ENCODE peak calls at places on chromosomes 12 and 14, in seven cellular contexts. A is Calu3, Y is astrocyte of the spinal cord, J is cardiac fibroblast, B is K562, P is progenitor cell of endocrine pancreas, W is LNCaP clone FGC. O is an unnamed sample.

GRCh38 chr12:66932126-66932525 is 253.2 kb upstream of the GRIP1 start:
- DNase-seq in A (no peak), Y (no peak), J (no peak), B (no peak), P (no peak), W (no peak), O (no peak)

GRCh38 chr14:37830271-37830670 is 234.8 kb downstream of the TTC6 start:
- DNase-seq in A (no peak), Y (no peak), J (no peak), B (no peak), P (no peak), W (no peak), O (no peak)

GRCh38 chr12:68915055-68915454 is 17.9 kb downstream of the CPM start:
- DNase-seq in A (no peak), Y (peak), J (peak), B (no peak), P (no peak), W (no peak), O (no peak)

GRCh38 chr12:72510772-72511171 is 238.6 kb downstream of the TRHDE start:
- DNase-seq in A (no peak), Y (no peak), J (no peak), B (no peak), P (no peak), W (no peak), O (no peak)

GRCh38 chr12:98002887-98003493 is 512.4 kb upstream of the TMPO start:
- DNase-seq in A (peak), Y (peak), J (peak), B (peak), P (no peak), W (peak), O (peak)

GRCh38 chr12:53659609-53660008 is 16.3 kb downstream of the ATP5MC2 start:
- DNase-seq in A (no peak), Y (peak), J (peak), B (no peak), P (no peak), W (no peak), O (no peak)

GRCh38 chr14:93003945-93004698 is 81.2 kb downstream of the CHGA start:
- DNase-seq in A (no peak), Y (no peak), J (no peak), B (no peak), P (no peak), W (no peak), O (no peak)

GRCh38 chr14:67952786-67953185 is 133.2 kb downstream of the RAD51B start:
- DNase-seq in A (no peak), Y (no peak), J (no peak), B (no peak), P (no peak), W (no peak), O (no peak)

GRCh38 chr12:22692964-22693555 is 68.1 kb downstream of the ETNK1 start:
- DNase-seq in A (no peak), Y (no peak), J (no peak), B (no peak), P (no peak), W (no peak), O (no peak)

GRCh38 chr12:247271-247670 is 15.4 kb downstream of the SLC6A13 start:
- DNase-seq in A (no peak), Y (no peak), J (no peak), B (no peak), P (no peak), W (no peak), O (no peak)

GRCh38 chr14:96205059-96205993 is 687 bp downstream of the BDKRB2 start:
- DNase-seq in A (no peak), Y (no peak), J (no peak), B (no peak), P (no peak), W (no peak), O (no peak)

GRCh38 chr12:6294533-6295186 is 15.8 kb upstream of the PLEKHG6 start:
- DNase-seq in A (no peak), Y (no peak), J (peak), B (no peak), P (no peak), W (no peak), O (no peak)

GRCh38 chr12:76909290-76909689 is 30.5 kb upstream of the CSRP2 start:
- DNase-seq in A (no peak), Y (no peak), J (no peak), B (no peak), P (no peak), W (no peak), O (no peak)

GRCh38 chr14:42110167-42110566 is 503.5 kb downstream of the LRFN5 start:
- DNase-seq in A (no peak), Y (peak), J (peak), B (no peak), P (no peak), W (peak), O (peak)

GRCh38 chr14:94460631-94461416 is 8.2 kb upstream of the SERPINA11 start:
- DNase-seq in A (no peak), Y (no peak), J (no peak), B (no peak), P (no peak), W (no peak), O (no peak)

GRCh38 chr12:71626098-71626497 is 37.5 kb downstream of the ZFC3H1 start:
- DNase-seq in A (no peak), Y (no peak), J (no peak), B (no peak), P (no peak), W (no peak), O (no peak)

GRCh38 chr14:32004300-32004699 is 72.8 kb upstream of the ARHGAP5 start:
- DNase-seq in A (no peak), Y (peak), J (peak), B (no peak), P (no peak), W (no peak), O (no peak)

GRCh38 chr12:14928946-14929345 is 9.4 kb downstream of the ERP27 start:
- DNase-seq in A (peak), Y (no peak), J (no peak), B (no peak), P (peak), W (peak), O (no peak)

GRCh38 chr12:6614513-6615177 is 7.5 kb upstream of the CHD4 start:
- DNase-seq in A (no peak), Y (peak), J (peak), B (no peak), P (no peak), W (no peak), O (no peak)

GRCh38 chr12:77947326-77947725 is 116.6 kb downstream of the NAV3 start:
- DNase-seq in A (no peak), Y (peak), J (peak), B (no peak), P (no peak), W (no peak), O (no peak)

GRCh38 chr12:40946612-40947194 is 241.4 kb upstream of the PDZRN4 start:
- DNase-seq in A (no peak), Y (peak), J (peak), B (peak), P (no peak), W (no peak), O (no peak)

GRCh38 chr12:20317554-20317953 is 50.8 kb upstream of the PDE3A start:
- DNase-seq in A (no peak), Y (no peak), J (no peak), B (no peak), P (no peak), W (no peak), O (no peak)
- TF ChIP-seq CTCF in A (no peak), Y (no peak), J (no peak), B (no peak), P (no peak), W (no peak), O (no peak)

GRCh38 chr12:132194056-132194455 is 49.8 kb downstream of the NOC4L start:
- DNase-seq in A (no peak), Y (no peak), J (peak), B (peak), P (no peak), W (no peak), O (no peak)
- TF ChIP-seq CTCF in A (no peak), Y (peak), J (peak), B (peak), P (peak), W (peak), O (peak)

GRCh38 chr14:33767721-33768457 is 183.0 kb downstream of the EGLN3 start:
- DNase-seq in A (no peak), Y (no peak), J (peak), B (no peak), P (no peak), W (no peak), O (no peak)
- TF ChIP-seq CTCF in A (no peak), Y (no peak), J (no peak), B (no peak), P (no peak), W (no peak), O (no peak)

GRCh38 chr14:91573894-91574837 is 64.1 kb upstream of the PPP4R3A start:
- DNase-seq in A (peak), Y (peak), J (peak), B (peak), P (peak), W (peak), O (peak)

GRCh38 chr14:91569301-91569700 is 59.2 kb upstream of the PPP4R3A start:
- DNase-seq in A (no peak), Y (no peak), J (no peak), B (no peak), P (no peak), W (no peak), O (no peak)

GRCh38 chr14:91570021-91570420 is 59.9 kb upstream of the PPP4R3A start:
- DNase-seq in A (no peak), Y (no peak), J (no peak), B (no peak), P (no peak), W (no peak), O (no peak)

GRCh38 chr14:91573528-91573893 is 63.4 kb upstream of the PPP4R3A start:
- DNase-seq in A (no peak), Y (no peak), J (no peak), B (no peak), P (no peak), W (no peak), O (no peak)

GRCh38 chr14:91568626-91569025 is 58.5 kb upstream of the PPP4R3A start:
- DNase-seq in A (peak), Y (no peak), J (no peak), B (no peak), P (no peak), W (no peak), O (no peak)
- TF ChIP-seq CTCF in A (no peak), Y (no peak), J (no peak), B (no peak), P (no peak), W (no peak), O (no peak)

GRCh38 chr14:100666851-100667250 is 59.8 kb upstream of the DLK1 start:
- DNase-seq in A (no peak), Y (no peak), J (no peak), B (no peak), P (no peak), W (no peak), O (no peak)
- TF ChIP-seq CTCF in A (no peak), Y (no peak), J (no peak), B (no peak), P (no peak), W (no peak), O (no peak)